ENCODE peak calls at places on chromosome 19, in five cellular contexts. One of them, this sample, is unnamed.

GRCh38 chr19:40424637-40425449 is 949 bp downstream of the SERTAD1 start:
- DNase-seq in small intestine: peak; percentile 33
- DNase-seq in NCI-H226: no peak
- DNase-seq in stimulated activated CD8-positive, alpha-beta memory T cell treated with anti-CD3 and anti-CD28 coated beads, Interleukin-12 subunit alpha, Interleukin-12 subunit beta, amount 100 ng/mL, for 1 hour: no peak
- DNase-seq in COR-L47: no peak
- DNase-seq in this sample: no peak

GRCh38 chr19:15609261-15609660 is 5.8 kb upstream of the CYP4F8 start:
- DNase-seq in stimulated activated CD8-positive, alpha-beta memory T cell treated with anti-CD3 and anti-CD28 coated beads, Interleukin-12 subunit alpha, Interleukin-12 subunit beta, amount 100 ng/mL, for 1 hour: no peak
- DNase-seq in NCI-H226: no peak
- DNase-seq in small intestine: no peak
- DNase-seq in COR-L47: no peak
- DNase-seq in this sample: no peak

GRCh38 chr19:49374665-49375434 is 11.2 kb downstream of the DKKL1 start:
- DNase-seq in stimulated activated CD8-positive, alpha-beta memory T cell treated with anti-CD3 and anti-CD28 coated beads, Interleukin-12 subunit alpha, Interleukin-12 subunit beta, amount 100 ng/mL, for 1 hour: no peak
- DNase-seq in small intestine: no peak
- DNase-seq in COR-L47: no peak
- DNase-seq in NCI-H226: no peak
- DNase-seq in this sample: no peak

GRCh38 chr19:45016388-45017314 is 15.4 kb downstream of the RELB start:
- DNase-seq in NCI-H226: peak; percentile 30
- DNase-seq in stimulated activated CD8-positive, alpha-beta memory T cell treated with anti-CD3 and anti-CD28 coated beads, Interleukin-12 subunit alpha, Interleukin-12 subunit beta, amount 100 ng/mL, for 1 hour: peak; percentile 56
- DNase-seq in small intestine: peak; percentile 63
- DNase-seq in COR-L47: peak; percentile 44
- DNase-seq in this sample: peak; percentile 11

GRCh38 chr19:19366691-19367396 is 38.6 kb upstream of the GATAD2A start:
- DNase-seq in small intestine: peak; percentile 86
- DNase-seq in stimulated activated CD8-positive, alpha-beta memory T cell treated with anti-CD3 and anti-CD28 coated beads, Interleukin-12 subunit alpha, Interleukin-12 subunit beta, amount 100 ng/mL, for 1 hour: peak; percentile 48
- DNase-seq in COR-L47: peak; percentile 72
- DNase-seq in NCI-H226: peak; percentile 50
- DNase-seq in this sample: peak; percentile 14

GRCh38 chr19:41025411-41025810 is 34.3 kb downstream of the CYP2B6 start:
- DNase-seq in small intestine: no peak
- DNase-seq in COR-L47: no peak
- DNase-seq in NCI-H226: no peak
- DNase-seq in stimulated activated CD8-positive, alpha-beta memory T cell treated with anti-CD3 and anti-CD28 coated beads, Interleukin-12 subunit alpha, Interleukin-12 subunit beta, amount 100 ng/mL, for 1 hour: no peak
- DNase-seq in this sample: no peak

GRCh38 chr19:38745316-38745715 is 1.0 kb upstream of the CAPN12 start:
- DNase-seq in COR-L47: no peak
- DNase-seq in small intestine: no peak
- DNase-seq in stimulated activated CD8-positive, alpha-beta memory T cell treated with anti-CD3 and anti-CD28 coated beads, Interleukin-12 subunit alpha, Interleukin-12 subunit beta, amount 100 ng/mL, for 1 hour: no peak
- DNase-seq in NCI-H226: no peak
- DNase-seq in this sample: no peak

GRCh38 chr19:4067396-4068057 is 828 bp upstream of the ZBTB7A start:
- DNase-seq in COR-L47: no peak
- DNase-seq in stimulated activated CD8-positive, alpha-beta memory T cell treated with anti-CD3 and anti-CD28 coated beads, Interleukin-12 subunit alpha, Interleukin-12 subunit beta, amount 100 ng/mL, for 1 hour: no peak
- DNase-seq in small intestine: no peak
- DNase-seq in NCI-H226: no peak
- DNase-seq in this sample: no peak

GRCh38 chr19:16381756-16382401 is 57.3 kb downstream of the KLF2 start:
- DNase-seq in stimulated activated CD8-positive, alpha-beta memory T cell treated with anti-CD3 and anti-CD28 coated beads, Interleukin-12 subunit alpha, Interleukin-12 subunit beta, amount 100 ng/mL, for 1 hour: no peak
- DNase-seq in small intestine: no peak
- DNase-seq in COR-L47: no peak
- DNase-seq in NCI-H226: no peak
- DNase-seq in this sample: no peak

GRCh38 chr19:47609885-47610545 is 1.1 kb downstream of the BICRA start:
- DNase-seq in stimulated activated CD8-positive, alpha-beta memory T cell treated with anti-CD3 and anti-CD28 coated beads, Interleukin-12 subunit alpha, Interleukin-12 subunit beta, amount 100 ng/mL, for 1 hour: peak; percentile 20
- DNase-seq in NCI-H226: no peak
- DNase-seq in small intestine: peak; percentile 71
- DNase-seq in COR-L47: no peak
- DNase-seq in this sample: no peak

GRCh38 chr19:38850976-38851621 is 1.3 kb upstream of the HNRNPL start:
- DNase-seq in NCI-H226: no peak
- DNase-seq in small intestine: no peak
- DNase-seq in COR-L47: peak; percentile 27
- DNase-seq in stimulated activated CD8-positive, alpha-beta memory T cell treated with anti-CD3 and anti-CD28 coated beads, Interleukin-12 subunit alpha, Interleukin-12 subunit beta, amount 100 ng/mL, for 1 hour: no peak
- DNase-seq in this sample: no peak

GRCh38 chr19:30997222-30997621 is 352.0 kb downstream of the TSHZ3 start:
- DNase-seq in small intestine: no peak
- DNase-seq in NCI-H226: no peak
- DNase-seq in COR-L47: no peak
- DNase-seq in stimulated activated CD8-positive, alpha-beta memory T cell treated with anti-CD3 and anti-CD28 coated beads, Interleukin-12 subunit alpha, Interleukin-12 subunit beta, amount 100 ng/mL, for 1 hour: no peak
- DNase-seq in this sample: no peak

GRCh38 chr19:44875666-44876418 is 15.2 kb upstream of the TOMM40 start:
- DNase-seq in stimulated activated CD8-positive, alpha-beta memory T cell treated with anti-CD3 and anti-CD28 coated beads, Interleukin-12 subunit alpha, Interleukin-12 subunit beta, amount 100 ng/mL, for 1 hour: no peak
- DNase-seq in COR-L47: no peak
- DNase-seq in small intestine: peak; percentile 48
- DNase-seq in NCI-H226: peak; percentile 7
- DNase-seq in this sample: no peak

GRCh38 chr19:1295169-1296012 is 9.7 kb downstream of the EFNA2 start:
- DNase-seq in stimulated activated CD8-positive, alpha-beta memory T cell treated with anti-CD3 and anti-CD28 coated beads, Interleukin-12 subunit alpha, Interleukin-12 subunit beta, amount 100 ng/mL, for 1 hour: peak; percentile 17
- DNase-seq in small intestine: no peak
- DNase-seq in NCI-H226: no peak
- DNase-seq in COR-L47: no peak
- DNase-seq in this sample: no peak

GRCh38 chr19:19900574-19901444 is at the start of gene ZNF93:
- DNase-seq in COR-L47: peak; percentile 96
- DNase-seq in stimulated activated CD8-positive, alpha-beta memory T cell treated with anti-CD3 and anti-CD28 coated beads, Interleukin-12 subunit alpha, Interleukin-12 subunit beta, amount 100 ng/mL, for 1 hour: peak; percentile 82
- DNase-seq in small intestine: peak; percentile 96
- DNase-seq in NCI-H226: peak; percentile 8
- DNase-seq in this sample: peak; percentile 85

GRCh38 chr19:9941236-9941635 is 4.9 kb upstream of the OLFM2 start:
- DNase-seq in stimulated activated CD8-positive, alpha-beta memory T cell treated with anti-CD3 and anti-CD28 coated beads, Interleukin-12 subunit alpha, Interleukin-12 subunit beta, amount 100 ng/mL, for 1 hour: no peak
- DNase-seq in small intestine: no peak
- DNase-seq in COR-L47: no peak
- DNase-seq in NCI-H226: no peak
- DNase-seq in this sample: no peak